ENCODE peak calls at places on chromosomes 4 and X, in ten cellular contexts. R is cardiac muscle cell, A is fibroblast of lung, F is endothelial cell, L is A549, S is mammary epithelial cell, B is tibial artery, K is GM12865, G is progenitor cell of endocrine pancreas, J is H9. O is an unnamed sample.

GRCh38 chr4:78058591-78059523 is 1.7 kb downstream of the FRAS1 start:
- DNase-seq in R (peak), A (peak), F (peak), L (peak), S (peak), B (peak), K (no peak), G (peak), J (peak), O (peak)

GRCh38 chr4:67885727-67886126 is 1.9 kb upstream of the TMPRSS11D start:
- DNase-seq in R (peak), A (peak), F (no peak), L (peak), S (peak), B (no peak), K (no peak), G (no peak), J (no peak), O (no peak)

GRCh38 chr4:84279678-84280077 is 219.4 kb downstream of the NKX6-1 start:
- DNase-seq in R (no peak), A (no peak), F (no peak), L (peak), S (no peak), B (no peak), K (no peak), G (no peak), J (no peak), O (no peak)

GRCh38 chr4:16852644-16853043 is 45.8 kb downstream of the LDB2 start:
- DNase-seq in R (no peak), A (peak), F (no peak), L (no peak), S (no peak), B (no peak), K (no peak), G (no peak), J (no peak), O (no peak)

GRCh38 chrX:103446665-103447302 is 70.4 kb downstream of the BEX3 start:
- DNase-seq in R (peak), A (no peak), F (no peak), L (no peak), S (peak), B (no peak), K (peak), G (no peak), J (no peak), O (no peak)

GRCh38 chrX:10828640-10829039 is 208.3 kb upstream of the MID1 start:
- DNase-seq in R (no peak), A (no peak), F (no peak), L (no peak), S (no peak), B (no peak), K (no peak), G (no peak), J (no peak), O (no peak)

GRCh38 chr4:16890651-16891050 is 7.8 kb downstream of the LDB2 start:
- DNase-seq in R (no peak), A (no peak), F (no peak), L (no peak), S (no peak), B (no peak), K (peak), G (no peak), J (no peak), O (no peak)

GRCh38 chr4:141669501-141669900 is 33.1 kb downstream of the IL15 start:
- DNase-seq in R (no peak), A (no peak), F (no peak), L (no peak), S (no peak), B (no peak), K (no peak), G (no peak), J (no peak), O (no peak)

GRCh38 chr4:153479118-153479517 is 13.0 kb downstream of the TMEM131L start:
- DNase-seq in R (no peak), A (peak), F (no peak), L (no peak), S (no peak), B (no peak), K (no peak), G (no peak), J (no peak), O (no peak)

GRCh38 chr4:85715996-85716737 is 241.2 kb downstream of the ARHGAP24 start:
- DNase-seq in R (peak), A (peak), F (no peak), L (no peak), S (no peak), B (no peak), K (no peak), G (no peak), J (no peak), O (no peak)

GRCh38 chr4:159049780-159050375 is 53.0 kb upstream of the RAPGEF2 start:
- DNase-seq in R (no peak), A (no peak), F (no peak), L (no peak), S (no peak), B (no peak), K (no peak), G (no peak), J (no peak), O (no peak)

GRCh38 chr4:112436987-112437386 is 79.0 kb downstream of the NEUROG2 start:
- DNase-seq in R (no peak), A (no peak), F (no peak), L (no peak), S (no peak), B (no peak), K (no peak), G (no peak), J (no peak), O (no peak)

GRCh38 chr4:24802648-24803047 is 7.3 kb downstream of the SOD3 start:
- DNase-seq in R (no peak), A (no peak), F (no peak), L (no peak), S (no peak), B (no peak), K (no peak), G (no peak), J (no peak), O (no peak)

GRCh38 chr4:6662591-6662990 is 22.1 kb downstream of the MRFAP1 start:
- DNase-seq in R (no peak), A (no peak), F (no peak), L (no peak), S (no peak), B (no peak), K (no peak), G (no peak), J (no peak), O (no peak)

GRCh38 chrX:150316564-150316963 is 46.6 kb upstream of the MAMLD1 start:
- DNase-seq in R (peak), A (no peak), F (no peak), L (no peak), S (no peak), B (no peak), K (no peak), G (no peak), J (peak), O (no peak)

GRCh38 chr4:95507147-95507546 is 41.6 kb downstream of the UNC5C start:
- DNase-seq in R (peak), A (peak), F (no peak), L (no peak), S (no peak), B (no peak), K (no peak), G (no peak), J (no peak), O (no peak)

GRCh38 chrX:55011294-55011693 is 11.1 kb downstream of the APEX2 start:
- DNase-seq in R (no peak), A (peak), F (no peak), L (no peak), S (no peak), B (no peak), K (no peak), G (no peak), J (no peak), O (no peak)

GRCh38 chrX:53257166-53257565 is 24.2 kb downstream of the IQSEC2 start:
- DNase-seq in R (no peak), A (no peak), F (no peak), L (no peak), S (no peak), B (no peak), K (no peak), G (no peak), J (no peak), O (no peak)

GRCh38 chr4:100876546-100876945 is 358.7 kb upstream of the EMCN start:
- DNase-seq in R (no peak), A (no peak), F (no peak), L (no peak), S (no peak), B (no peak), K (no peak), G (no peak), J (no peak), O (no peak)

GRCh38 chr4:25792200-25792791 is 70.5 kb downstream of the SEL1L3 start:
- DNase-seq in R (peak), A (no peak), F (peak), L (peak), S (no peak), B (no peak), K (peak), G (no peak), J (peak), O (peak)

GRCh38 chrX:106035064-106035463 is 3.5 kb downstream of the SERPINA7 start:
- DNase-seq in R (peak), A (no peak), F (no peak), L (peak), S (no peak), B (no peak), K (no peak), G (no peak), J (no peak), O (no peak)

GRCh38 chrX:44903107-44903506 is 30.1 kb downstream of the KDM6A start:
- DNase-seq in R (peak), A (peak), F (no peak), L (peak), S (peak), B (no peak), K (peak), G (no peak), J (no peak), O (no peak)

GRCh38 chrX:48465336-48465933 is 4.6 kb downstream of the SLC38A5 start:
- DNase-seq in R (peak), A (peak), F (no peak), L (no peak), S (peak), B (no peak), K (no peak), G (no peak), J (no peak), O (no peak)

GRCh38 chr4:11397819-11398610 is 30.7 kb downstream of the HS3ST1 start:
- DNase-seq in R (no peak), A (no peak), F (no peak), L (no peak), S (no peak), B (no peak), K (peak), G (no peak), J (no peak), O (no peak)

GRCh38 chr4:75555294-75556164 is at the start of gene ODAPH:
- DNase-seq in R (no peak), A (no peak), F (no peak), L (peak), S (peak), B (no peak), K (peak), G (no peak), J (no peak), O (no peak)

GRCh38 chrX:45274576-45274975 is 73.9 kb upstream of the DIPK2B start:
- DNase-seq in R (peak), A (no peak), F (no peak), L (no peak), S (peak), B (no peak), K (no peak), G (no peak), J (no peak), O (no peak)

GRCh38 chrX:112759512-112759911 is 79.8 kb upstream of the LHFPL1 start:
- DNase-seq in R (no peak), A (no peak), F (no peak), L (no peak), S (no peak), B (no peak), K (no peak), G (no peak), J (no peak), O (no peak)

GRCh38 chrX:139639253-139639652 is 68.7 kb downstream of the MCF2 start:
- DNase-seq in R (no peak), A (no peak), F (no peak), L (no peak), S (no peak), B (no peak), K (peak), G (no peak), J (no peak), O (no peak)

GRCh38 chr4:76084542-76084941 is 10.0 kb downstream of the ART3 start:
- DNase-seq in R (no peak), A (no peak), F (no peak), L (no peak), S (no peak), B (no peak), K (no peak), G (no peak), J (no peak), O (no peak)

GRCh38 chr4:101284546-101284945 is 62.8 kb downstream of the PPP3CA start:
- DNase-seq in R (peak), A (peak), F (no peak), L (peak), S (no peak), B (no peak), K (no peak), G (no peak), J (no peak), O (no peak)

DNA sequence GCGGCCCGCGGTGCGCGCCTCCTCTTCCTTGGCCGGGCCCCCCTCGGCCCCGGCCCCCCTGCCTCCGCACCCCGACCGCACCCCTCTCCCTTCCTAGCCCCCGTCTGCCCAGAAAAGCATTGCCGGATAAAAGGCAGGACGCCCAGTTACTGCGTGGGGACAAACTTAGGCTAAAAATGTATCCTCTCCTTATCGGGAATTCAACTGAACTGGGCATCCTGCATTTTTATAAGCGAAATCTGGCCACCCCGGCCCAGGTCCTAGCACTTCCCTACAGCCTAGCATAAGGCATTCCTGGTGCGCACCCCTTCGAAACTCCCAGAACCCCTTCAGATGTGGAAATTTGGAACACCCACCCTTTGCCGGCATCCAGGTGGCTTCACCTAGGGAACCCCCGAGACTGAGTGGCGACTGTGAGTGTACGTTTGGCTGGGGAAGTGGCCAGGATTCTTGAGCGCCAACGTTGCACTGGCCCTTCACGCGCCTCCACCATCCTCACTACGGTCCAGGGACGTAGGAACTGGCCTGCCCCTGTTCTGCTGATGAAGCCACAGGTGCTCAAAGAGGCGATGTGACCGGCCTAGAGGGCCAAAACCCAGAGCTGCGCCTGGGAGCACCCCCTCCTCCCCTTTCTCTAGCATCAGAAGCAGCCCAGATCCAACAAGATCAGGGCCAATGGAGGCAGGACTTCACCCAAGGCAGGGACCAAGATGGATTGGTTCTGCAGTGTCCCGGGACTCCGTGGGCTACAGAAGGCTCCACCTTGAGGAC is 5.7 kb upstream of the RNF4 start:
- DNase-seq in R (peak), A (no peak), F (no peak), L (no peak), S (no peak), B (no peak), K (no peak), G (no peak), J (peak), O (no peak)
- TF ChIP-seq CTCF in R (no peak), A (no peak), F (no peak), L (no peak), S (no peak), B (no peak), K (no peak), G (no peak), J (no peak), O (no peak)

DNA sequence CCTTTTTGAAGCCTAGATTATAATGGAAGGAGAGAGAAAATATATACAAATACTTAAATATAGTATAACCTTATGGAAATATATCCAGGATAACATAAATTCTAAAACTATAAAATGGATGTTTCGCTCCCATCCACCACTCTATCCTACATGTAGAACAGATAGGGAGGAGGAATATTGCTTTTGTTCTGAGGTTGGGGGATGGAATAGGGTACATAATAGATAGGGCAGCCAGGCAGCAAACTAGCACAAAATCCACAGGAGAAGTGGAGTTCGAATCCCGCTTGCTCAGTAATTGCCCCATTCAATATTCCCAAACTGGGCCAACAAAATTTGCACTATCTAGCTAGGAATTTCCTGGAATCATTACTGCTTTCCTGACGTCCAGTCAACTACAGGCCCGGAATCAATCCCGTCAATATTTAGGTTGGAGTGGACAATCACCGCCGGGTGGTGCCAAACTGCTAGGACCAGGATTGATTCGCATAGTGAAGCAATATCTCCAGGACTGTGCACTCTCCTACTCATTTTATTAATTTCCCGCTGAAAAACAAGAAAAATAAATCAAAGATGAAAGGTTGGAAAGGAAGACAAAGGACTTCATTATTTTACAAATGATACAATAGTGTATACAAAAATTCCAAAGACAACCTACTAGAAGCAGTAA is 40.4 kb upstream of the PAPSS1 start:
- DNase-seq in R (peak), A (peak), F (no peak), L (peak), S (no peak), B (no peak), K (no peak), G (no peak), J (no peak), O (peak)
- TF ChIP-seq CTCF in R (peak), A (peak), F (no peak), L (peak), S (no peak), B (peak), K (no peak), G (peak), J (peak), O (peak)

DNA sequence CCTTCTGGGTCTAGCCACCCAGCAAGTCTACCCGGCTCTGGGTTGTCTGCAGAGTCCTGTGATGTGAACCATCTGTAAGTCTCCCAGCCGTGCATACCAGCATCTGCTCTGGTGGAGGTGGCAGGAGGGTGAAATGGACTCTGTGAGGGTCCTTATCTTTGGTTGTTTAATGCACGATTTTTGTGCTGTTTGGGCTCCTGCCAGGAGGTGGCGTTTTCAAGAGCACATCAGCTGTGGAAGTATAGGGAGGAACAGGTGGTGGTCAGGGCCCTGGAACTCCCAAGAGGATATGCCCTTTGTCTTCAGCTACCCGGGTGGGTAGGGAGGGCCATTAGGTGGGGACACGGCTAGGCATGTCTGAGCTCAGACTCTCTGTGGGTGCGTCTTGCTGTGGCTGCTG is 66.5 kb upstream of the ZFP42 start:
- DNase-seq in R (no peak), A (no peak), F (peak), L (peak), S (no peak), B (no peak), K (no peak), G (no peak), J (peak), O (peak)
- TF ChIP-seq CTCF in R (no peak), A (no peak), F (peak), L (no peak), S (no peak), B (no peak), K (no peak), G (peak), J (peak), O (peak)

GRCh38 chr4:137531121-137531520 is 1.2 kb downstream of the PCDH18 start:
- DNase-seq in R (peak), A (peak), F (no peak), L (no peak), S (no peak), B (no peak), K (no peak), G (no peak), J (no peak), O (no peak)
- TF ChIP-seq CTCF in R (peak), A (peak), F (no peak), L (no peak), S (no peak), B (peak), K (no peak), G (peak), J (peak), O (no peak)

GRCh38 chr4:34766935-34767859 is 1477.1 kb downstream of the ARAP2 start:
- DNase-seq in R (no peak), A (no peak), F (no peak), L (no peak), S (no peak), B (no peak), K (no peak), G (no peak), J (no peak), O (no peak)
- TF ChIP-seq CTCF in R (no peak), A (no peak), F (no peak), L (no peak), S (no peak), B (no peak), K (no peak), G (no peak), J (no peak), O (no peak)

DNA sequence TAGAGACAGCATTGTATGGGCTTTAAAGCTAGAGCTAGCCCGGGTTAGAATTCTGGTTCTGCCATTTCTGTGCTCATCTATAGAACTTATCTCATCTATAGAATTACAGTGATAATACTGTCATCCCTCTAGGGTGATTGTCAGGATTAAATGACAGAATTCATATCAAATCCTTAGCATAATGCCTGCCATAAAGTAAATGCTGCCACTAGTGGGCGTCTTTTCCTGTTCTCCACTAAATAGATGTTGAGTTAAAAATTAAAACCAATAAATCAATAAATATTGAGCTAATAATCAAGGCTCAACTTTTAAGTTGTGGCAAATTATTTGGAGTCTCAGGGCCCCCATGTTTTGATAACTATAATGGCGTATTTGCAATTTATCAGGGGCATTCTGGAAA is 19.7 kb downstream of the GRIA3 start:
- DNase-seq in R (no peak), A (no peak), F (no peak), L (no peak), S (no peak), B (no peak), K (no peak), G (no peak), J (no peak), O (no peak)
- TF ChIP-seq CTCF in R (no peak), A (no peak), F (no peak), L (peak), S (peak), B (no peak), K (no peak), G (peak), J (peak), O (no peak)

GRCh38 chr4:107379054-107379869 is 340.8 kb downstream of the PAPSS1 start:
- DNase-seq in R (peak), A (peak), F (no peak), L (no peak), S (peak), B (no peak), K (no peak), G (no peak), J (no peak), O (no peak)
- TF ChIP-seq CTCF in R (no peak), A (no peak), F (no peak), L (no peak), S (no peak), B (no peak), K (no peak), G (no peak), J (peak), O (no peak)